ENCODE peak calls at places on chromosomes 6 and 20, in five cellular contexts. L is Karpas-422, O is IMR-90, X is hepatocyte, N is MM.1S. H is an unnamed sample. For H4K20me1, the result is how much of the 10 kb centered on the place peaks cover.

GRCh38 chr6:65531545-65531944 is 175.5 kb downstream of the EYS start:
- DNase-seq in X (no peak), O (no peak), L (no peak), N (no peak), H (no peak)

GRCh38 chr6:136067731-136068341 is 182.3 kb downstream of the MTFR2 start:
- DNase-seq in N (no peak), L (no peak), X (no peak), O (peak), H (no peak)

GRCh38 chr6:158353851-158354508 is 41.7 kb downstream of the TULP4 start:
- DNase-seq in O (peak), L (no peak), N (no peak), X (no peak), H (no peak)

GRCh38 chr20:48632825-48633619 is 194.8 kb downstream of the PREX1 start:
- DNase-seq in O (no peak), L (no peak), X (no peak), N (no peak), H (no peak)

GRCh38 chr20:49186535-49187329 is 1.4 kb downstream of the STAU1 start:
- DNase-seq in X (peak), O (peak), N (peak), L (peak), H (peak)

GRCh38 chr6:165056292-165056691 is 253.1 kb downstream of the C6orf118 start:
- DNase-seq in X (no peak), L (no peak), N (no peak), O (no peak), H (no peak)

GRCh38 chr20:33693274-33693673 is 7.1 kb upstream of the E2F1 start:
- DNase-seq in O (no peak), X (no peak), L (no peak), N (no peak), H (no peak)

GRCh38 chr6:99602519-99603420 is 3.9 kb upstream of the PRDM13 start:
- DNase-seq in X (no peak), L (no peak), O (no peak), N (no peak), H (no peak)

GRCh38 chr20:51382986-51383821 is 159.3 kb downstream of the NFATC2 start:
- DNase-seq in X (peak), O (no peak), N (no peak), L (peak), H (no peak)

GRCh38 chr20:36550797-36551299 is 9.5 kb downstream of the MYL9 start:
- DNase-seq in L (no peak), N (no peak), O (peak), X (no peak), H (no peak)

GRCh38 chr20:57848282-57848681 is 138.5 kb upstream of the PMEPA1 start:
- DNase-seq in N (no peak), O (no peak), X (no peak), L (no peak), H (no peak)

GRCh38 chr6:167044696-167045095 is 45.5 kb downstream of the CEP43 start:
- DNase-seq in N (no peak), O (peak), X (no peak), L (no peak), H (no peak)

GRCh38 chr6:21100959-21101358 is 492.6 kb upstream of the SOX4 start:
- DNase-seq in N (no peak), L (no peak), O (no peak), X (no peak), H (no peak)

GRCh38 chr20:43925215-43925614 is 10.6 kb downstream of the TOX2 start:
- DNase-seq in X (no peak), N (no peak), O (no peak), L (no peak), H (no peak)

GRCh38 chr6:44921787-44922186 is 406.3 kb upstream of the RUNX2 start:
- DNase-seq in O (no peak), N (no peak), X (no peak), L (no peak), H (no peak)

GRCh38 chr6:19715166-19715558 is 122.0 kb upstream of the ID4 start:
- DNase-seq in N (no peak), O (no peak), L (no peak), X (no peak), H (no peak)

GRCh38 chr6:37630281-37630799 is 67.3 kb downstream of the MDGA1 start:
- DNase-seq in X (peak), O (peak), L (no peak), N (no peak), H (peak)

GRCh38 chr6:166040292-166040691 is 127.4 kb downstream of the TBXT start:
- DNase-seq in O (no peak), X (no peak), L (no peak), N (no peak), H (no peak)

GRCh38 chr6:26305097-26305841 is 59.7 kb upstream of the BTN3A2 start:
- DNase-seq in O (peak), L (peak), X (peak), N (peak), H (peak)

GRCh38 chr20:5171074-5171789 is 44.4 kb downstream of the CDS2 start:
- DNase-seq in O (no peak), X (no peak), L (no peak), N (no peak), H (no peak)

GRCh38 chr20:34892671-34893070 is 16.3 kb downstream of the ACSS2 start:
- DNase-seq in X (no peak), N (no peak), L (no peak), O (no peak), H (no peak)

GRCh38 chr20:2195614-2196013 is 94.0 kb downstream of the STK35 start:
- DNase-seq in L (no peak), N (no peak), X (no peak), O (no peak), H (no peak)

GRCh38 chr6:97705568-97705967 is 422.6 kb upstream of the MMS22L start:
- DNase-seq in N (no peak), L (peak), X (no peak), O (peak), H (no peak)

GRCh38 chr20:33650753-33651561 is 11.2 kb upstream of the C20orf144 start:
- DNase-seq in L (no peak), O (no peak), N (no peak), X (peak), H (no peak)

GRCh38 chr6:77011929-77012545 is 451.3 kb downstream of the HTR1B start:
- DNase-seq in O (no peak), X (no peak), N (no peak), L (no peak), H (no peak)

DNA sequence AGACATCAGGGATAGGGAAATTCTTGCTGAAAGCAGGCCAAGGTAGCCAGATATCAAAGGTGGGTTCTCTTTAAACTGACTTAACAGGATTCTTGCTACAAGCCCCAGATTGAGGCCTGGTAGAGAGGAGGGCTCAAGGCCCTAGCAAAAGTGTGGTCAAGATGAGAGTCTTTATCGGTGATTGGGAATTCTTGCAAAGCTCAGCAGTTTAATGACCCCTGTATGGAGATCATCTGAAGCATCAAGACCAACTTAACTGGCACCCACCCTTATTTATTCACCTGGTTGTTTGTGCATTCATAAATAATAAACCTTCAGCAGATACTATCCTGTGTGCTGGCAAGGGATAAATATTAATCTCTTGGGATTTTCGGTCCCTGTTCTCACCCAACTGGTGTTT is 6.3 kb downstream of the FAM120B start:
- DNase-seq in X (no peak), N (no peak), L (no peak), O (no peak), H (no peak)
- H4K20me1 ChIP-seq in X (half or more), N (under half), L (under half), O (half or more), H (under half)

GRCh38 chr6:53544500-53545308 is at the start of gene GCLC:
- DNase-seq in O (peak), N (peak), X (peak), L (peak), H (peak)

GRCh38 chr6:53539561-53539960 is 5.3 kb downstream of the GCLC start:
- DNase-seq in O (no peak), X (no peak), N (no peak), L (no peak), H (peak)

GRCh38 chr6:53544050-53544499 is 826 bp downstream of the GCLC start:
- DNase-seq in N (peak), O (peak), L (no peak), X (peak), H (no peak)

GRCh38 chr6:53543341-53544010 is 1.4 kb downstream of the GCLC start:
- DNase-seq in L (no peak), O (peak), N (no peak), X (no peak), H (no peak)

DNA sequence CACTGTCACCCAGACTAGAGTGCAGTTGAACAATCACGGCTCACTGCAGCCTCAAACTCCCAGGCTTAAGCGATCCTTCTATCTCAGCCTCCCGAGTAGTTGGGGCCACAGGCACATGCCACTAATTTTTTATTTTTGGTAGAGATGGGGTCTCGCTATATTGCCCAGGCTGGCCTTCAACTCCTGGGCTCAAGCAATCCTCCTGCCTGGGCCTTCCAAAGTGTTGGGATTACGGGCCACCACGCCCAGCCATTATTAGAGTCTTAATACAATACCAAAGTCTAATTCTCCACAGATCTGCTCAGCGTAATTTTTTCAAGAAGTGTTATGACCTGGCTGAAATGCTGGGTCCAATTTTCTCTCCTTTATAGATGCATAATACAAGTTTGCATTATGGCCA is 3.0 kb downstream of the GCLC start:
- DNase-seq in O (no peak), L (no peak), N (no peak), X (no peak), H (no peak)
- H4K20me1 ChIP-seq in O (under half), L (under half), N (under half), X (under half), H (under half)

GRCh38 chr6:110882824-110883554 is 8.4 kb downstream of the AMD1 start:
- DNase-seq in X (no peak), O (no peak), N (no peak), L (no peak), H (no peak)

GRCh38 chr6:110890288-110890687 is 15.7 kb downstream of the AMD1 start:
- DNase-seq in L (no peak), N (no peak), X (no peak), O (no peak), H (no peak)

GRCh38 chr6:110884321-110884720 is 9.7 kb downstream of the AMD1 start:
- DNase-seq in O (no peak), X (no peak), N (no peak), L (no peak), H (no peak)

GRCh38 chr6:110885526-110885925 is 10.9 kb downstream of the AMD1 start:
- DNase-seq in O (no peak), L (no peak), X (no peak), N (no peak), H (no peak)

DNA sequence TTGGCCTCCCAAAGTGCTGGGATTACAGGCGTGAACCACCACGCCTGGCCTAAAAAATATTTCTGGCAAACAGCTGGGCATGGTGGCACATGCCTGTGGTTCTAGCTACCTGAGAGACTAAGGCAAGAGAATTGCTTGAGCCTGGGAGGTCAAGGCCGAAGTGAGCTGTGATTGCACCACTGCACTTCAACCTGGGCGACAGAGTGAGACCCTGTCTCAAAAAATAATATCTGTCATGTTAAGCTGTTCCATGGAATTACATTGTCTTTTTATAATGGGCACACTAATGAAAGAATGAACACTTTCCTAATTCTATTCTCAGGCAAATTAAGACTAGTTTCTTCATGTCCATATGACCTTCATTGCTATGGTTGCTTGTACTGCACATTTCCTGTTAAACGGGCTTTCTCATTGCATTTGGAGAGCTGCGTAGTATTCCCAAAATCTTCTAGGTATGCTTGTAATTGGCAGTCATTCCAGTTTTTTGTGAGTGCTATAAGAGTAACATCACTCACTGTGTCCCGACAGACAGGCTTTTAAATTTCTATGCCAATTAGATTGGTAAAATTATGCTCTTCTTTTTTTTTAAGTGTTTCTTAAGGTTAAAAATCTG is 12.1 kb downstream of the AMD1 start:
- DNase-seq in N (no peak), O (no peak), L (no peak), X (no peak), H (no peak)
- H4K20me1 ChIP-seq in N (half or more), O (half or more), L (half or more), X (half or more), H (under half)

GRCh38 chr6:47307362-47308222 is 2.1 kb downstream of the TNFRSF21 start:
- DNase-seq in X (no peak), L (no peak), O (no peak), N (no peak), H (no peak)
- H4K20me1 ChIP-seq in X (under half), L (under half), O (under half), N (under half), H (under half)

GRCh38 chr6:10613077-10613476 is 81.3 kb downstream of the C6orf52 start:
- DNase-seq in X (no peak), N (no peak), L (no peak), O (peak), H (no peak)

GRCh38 chr6:10615675-10616074 is 78.7 kb downstream of the C6orf52 start:
- DNase-seq in O (no peak), N (no peak), L (no peak), X (no peak), H (no peak)

GRCh38 chr6:10613693-10614092 is 80.7 kb downstream of the C6orf52 start:
- DNase-seq in N (no peak), X (no peak), O (no peak), L (no peak), H (no peak)

GRCh38 chr6:10618409-10618808 is 76.0 kb downstream of the C6orf52 start:
- DNase-seq in L (no peak), X (no peak), O (no peak), N (no peak), H (no peak)

GRCh38 chr6:10617008-10617696 is 77.3 kb downstream of the C6orf52 start:
- DNase-seq in L (no peak), O (no peak), N (no peak), X (no peak), H (no peak)
- H4K20me1 ChIP-seq in L (under half), O (under half), N (under half), X (under half), H (under half)

DNA sequence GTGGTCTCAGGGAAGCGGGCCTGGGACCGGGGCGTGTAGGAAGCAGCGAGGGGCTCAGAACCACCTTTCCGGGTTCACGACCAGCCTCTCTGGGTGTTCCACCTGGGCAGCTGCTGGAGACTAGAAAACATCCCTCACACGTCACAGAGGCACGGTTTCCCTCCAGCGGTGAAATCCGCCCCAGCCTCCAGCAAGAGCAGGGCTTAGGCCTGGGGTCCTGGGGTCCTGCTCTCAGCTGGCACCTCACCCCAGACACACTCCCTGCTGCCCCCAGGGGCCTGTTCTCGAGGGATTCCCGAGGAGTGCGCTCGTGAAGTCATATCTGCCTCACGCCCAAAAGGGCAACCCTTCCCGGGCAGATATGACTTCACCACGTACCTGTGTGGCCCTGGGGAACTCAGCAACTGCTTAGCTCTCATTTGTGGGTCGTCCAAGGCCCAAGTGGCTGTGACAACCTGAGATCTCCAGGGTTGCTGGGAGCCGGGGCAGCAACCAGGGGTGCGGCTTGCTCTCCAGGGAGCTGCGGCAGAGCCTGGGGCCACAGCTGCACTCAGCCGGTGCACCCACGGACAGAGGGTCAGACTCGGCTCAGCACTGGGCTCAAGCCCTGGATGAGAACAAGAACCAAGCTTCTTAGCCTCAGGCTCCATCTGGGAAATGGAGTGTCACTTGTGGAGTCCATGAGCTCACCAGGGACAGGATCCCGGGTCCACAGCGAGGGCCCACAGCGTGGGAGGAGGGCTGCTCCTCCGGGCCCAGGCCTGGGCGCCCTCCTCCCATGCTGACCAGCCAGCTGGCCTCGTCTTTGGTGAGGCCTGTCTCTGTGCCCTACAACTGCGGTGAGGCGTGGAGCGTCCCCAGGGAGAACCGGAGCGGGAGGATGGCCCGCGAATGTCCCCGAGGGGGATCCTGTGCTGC is 661 bp downstream of the FNDC11 start:
- DNase-seq in N (no peak), L (peak), X (no peak), O (no peak), H (no peak)
- H4K20me1 ChIP-seq in N (under half), L (under half), X (under half), O (under half), H (under half)

GRCh38 chr20:62360854-62361798 is 6.0 kb downstream of the LAMA5 start:
- DNase-seq in N (no peak), L (no peak), O (no peak), X (peak), H (no peak)
- H4K20me1 ChIP-seq in N (under half), L (under half), O (under half), X (under half), H (under half)

DNA sequence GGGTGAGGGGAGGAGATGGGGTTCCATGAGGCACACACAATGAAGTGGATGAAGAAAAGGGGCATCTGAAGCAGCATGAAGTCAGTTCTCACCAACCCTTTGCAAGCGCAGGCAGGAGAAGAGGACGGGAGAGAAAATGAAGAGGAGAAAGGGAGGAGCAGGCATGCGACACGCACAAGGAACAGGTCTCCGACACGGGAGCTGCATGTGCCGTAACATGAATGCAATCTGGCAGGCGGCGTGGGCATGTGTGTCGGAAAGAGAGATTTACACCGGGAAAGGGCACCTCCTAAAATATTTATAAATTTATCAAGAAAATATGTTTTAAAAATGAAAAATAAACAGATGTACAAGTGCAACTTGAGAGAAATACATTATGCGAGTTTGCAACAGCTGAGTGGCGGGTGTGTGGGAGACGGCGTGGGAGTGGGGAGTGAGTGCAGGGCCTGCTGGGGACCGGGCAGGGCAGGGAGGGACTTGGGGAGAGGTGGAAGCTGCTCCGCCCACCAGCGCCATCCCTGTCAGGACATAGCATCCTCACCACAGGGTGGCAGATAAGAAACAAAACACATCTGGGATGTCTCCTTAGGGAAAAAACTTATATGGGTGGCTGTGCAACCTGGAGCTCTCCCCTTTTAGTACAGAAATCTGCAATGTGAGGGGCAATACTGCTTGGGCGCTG is 40.6 kb downstream of the GJA10 start:
- DNase-seq in X (no peak), L (no peak), N (no peak), O (no peak), H (peak)
- H4K20me1 ChIP-seq in X (under half), L (under half), N (under half), O (under half), H (under half)

GRCh38 chr6:163485388-163485851 is 70.9 kb downstream of the QKI start:
- DNase-seq in L (no peak), N (no peak), X (no peak), O (peak), H (peak)

GRCh38 chr6:163483107-163483506 is 68.6 kb downstream of the QKI start:
- DNase-seq in L (no peak), O (no peak), N (no peak), X (no peak), H (no peak)
- H4K20me1 ChIP-seq in L (under half), O (half or more), N (under half), X (under half), H (under half)

H was measured in K562.